ENCODE peak calls at places on chromosomes 12 and 14, in nine cellular contexts. H is sigmoid colon, O is IMR-90, Q is endothelial cell of umbilical vein, T is HepG2, S is adrenal gland, A is H1, M is body of pancreas, L is stomach. U is an unnamed sample.

GRCh38 chr14:57578427-57579220 is 85.0 kb upstream of the CCDC198 start:
- DNase-seq in T (no peak), O (no peak), M (no peak), A (no peak), S (no peak), Q (no peak), L (no peak), H (no peak), U (no peak)

GRCh38 chr12:115763376-115763775 is 514.1 kb downstream of the MED13L start:
- DNase-seq in S (no peak), L (no peak), H (no peak), Q (no peak), O (no peak), T (no peak), M (peak), A (no peak), U (no peak)

GRCh38 chr14:53536446-53536845 is 383.3 kb upstream of the DDHD1 start:
- DNase-seq in S (no peak), A (no peak), M (no peak), L (no peak), Q (no peak), O (no peak), H (no peak), T (no peak), U (no peak)

GRCh38 chr14:28294834-28295440 is 471.6 kb upstream of the FOXG1 start:
- DNase-seq in L (no peak), M (no peak), Q (peak), S (no peak), O (no peak), T (peak), A (no peak), H (no peak), U (peak)

GRCh38 chr12:1662761-1663439 is 28.0 kb upstream of the ADIPOR2 start:
- DNase-seq in O (no peak), S (peak), H (peak), T (no peak), L (peak), Q (no peak), A (peak), M (peak), U (peak)

GRCh38 chr14:86780461-86780860 is 1212.5 kb downstream of the GALC start:
- DNase-seq in A (no peak), O (no peak), M (no peak), T (no peak), L (no peak), S (no peak), Q (no peak), H (no peak), U (no peak)

GRCh38 chr12:78210894-78211302 is 380.2 kb downstream of the NAV3 start:
- DNase-seq in Q (peak), A (no peak), S (no peak), T (no peak), L (no peak), M (no peak), H (no peak), O (peak), U (no peak)

GRCh38 chr14:87149583-87150354 is 843.2 kb downstream of the GALC start:
- DNase-seq in T (no peak), H (no peak), Q (no peak), S (no peak), O (peak), L (no peak), M (no peak), A (peak), U (no peak)

GRCh38 chr12:110661337-110661972 is 27.5 kb downstream of the HVCN1 start:
- DNase-seq in T (no peak), L (peak), H (peak), S (no peak), A (no peak), O (no peak), M (peak), Q (no peak), U (no peak)

GRCh38 chr14:24224618-24225071 is 7.5 kb downstream of the NEDD8 start:
- DNase-seq in A (no peak), M (no peak), Q (peak), T (no peak), O (peak), S (no peak), H (peak), L (no peak), U (no peak)

GRCh38 chr14:42629553-42629952 is 1022.9 kb downstream of the LRFN5 start:
- DNase-seq in A (no peak), T (no peak), S (no peak), O (no peak), M (no peak), Q (no peak), H (no peak), L (no peak), U (no peak)
- TF ChIP-seq POLR2A in A (no peak), T (no peak), S (no peak), O (no peak), M (no peak), Q (no peak), H (no peak), L (no peak), U (no peak)

GRCh38 chr14:103058209-103059055 is 1.1 kb upstream of the CDC42BPB start:
- DNase-seq in A (no peak), L (no peak), M (no peak), S (no peak), T (no peak), O (peak), Q (no peak), H (peak), U (no peak)

GRCh38 chr14:103057372-103058208 is at the start of gene CDC42BPB:
- DNase-seq in S (peak), T (peak), Q (peak), M (peak), A (peak), O (peak), L (peak), H (peak), U (peak)

GRCh38 chr14:103056322-103057027 is 874 bp downstream of the CDC42BPB start:
- DNase-seq in H (peak), O (peak), L (peak), Q (peak), T (no peak), A (no peak), M (peak), S (peak), U (no peak)

GRCh38 chr14:103055693-103056092 is 1.7 kb downstream of the CDC42BPB start:
- DNase-seq in O (peak), A (no peak), S (peak), H (no peak), M (no peak), T (no peak), Q (peak), L (no peak), U (no peak)

DNA sequence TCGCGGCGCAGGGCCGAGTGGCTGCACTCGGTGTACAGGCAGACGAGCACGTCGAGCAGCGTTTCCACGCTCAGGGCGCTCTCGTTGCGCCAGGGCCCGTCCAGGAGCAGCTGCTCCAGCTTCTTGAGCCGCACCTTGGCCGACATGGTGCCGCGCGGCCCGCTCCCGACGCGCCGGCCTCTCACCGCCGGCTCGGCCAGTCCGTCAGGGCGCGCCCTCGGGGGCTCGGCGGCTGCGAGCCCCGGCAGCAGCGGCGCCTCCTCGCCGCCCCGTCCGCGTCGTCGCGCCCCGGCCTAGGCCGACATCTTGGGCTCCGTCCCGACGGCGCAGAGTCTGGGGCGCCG is 349 bp downstream of the CDC42BPB start:
- DNase-seq in O (no peak), T (no peak), H (peak), Q (peak), A (no peak), L (no peak), M (peak), S (no peak), U (no peak)
- TF ChIP-seq POLR2A in O (no peak), T (no peak), H (no peak), Q (peak), A (no peak), L (no peak), M (peak), S (no peak), U (no peak)

DNA sequence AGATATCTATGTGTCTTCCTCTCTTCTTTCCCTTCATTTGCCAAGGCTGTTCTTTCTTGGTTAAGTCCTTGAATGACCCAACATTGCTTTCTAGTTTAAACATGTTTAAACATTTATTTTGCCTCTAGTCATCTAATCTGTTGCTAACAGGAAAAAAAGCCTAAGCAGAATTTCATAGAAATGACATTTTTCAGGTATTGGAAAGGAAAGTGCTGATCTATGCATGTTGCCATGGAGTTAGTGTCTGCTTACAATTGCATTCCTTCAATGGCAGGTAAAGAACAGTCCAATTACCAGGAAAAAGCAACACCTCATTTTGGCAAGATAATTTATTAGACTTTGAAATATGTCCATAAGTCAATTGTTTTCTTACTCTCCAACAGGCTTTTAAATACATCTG is 21.5 kb upstream of the SLC2A13 start:
- DNase-seq in H (no peak), A (no peak), T (no peak), O (no peak), S (no peak), M (no peak), Q (no peak), L (no peak), U (no peak)
- TF ChIP-seq POLR2A in H (no peak), A (no peak), T (no peak), O (no peak), S (no peak), M (no peak), Q (no peak), L (no peak), U (no peak)

GRCh38 chr12:65728348-65728912 is 95.9 kb upstream of the HMGA2 start:
- DNase-seq in L (no peak), A (no peak), H (no peak), M (no peak), Q (peak), T (no peak), S (no peak), O (no peak), U (no peak)
- TF ChIP-seq POLR2A in L (no peak), A (no peak), H (no peak), M (no peak), Q (no peak), T (no peak), S (no peak), O (no peak), U (no peak)

DNA sequence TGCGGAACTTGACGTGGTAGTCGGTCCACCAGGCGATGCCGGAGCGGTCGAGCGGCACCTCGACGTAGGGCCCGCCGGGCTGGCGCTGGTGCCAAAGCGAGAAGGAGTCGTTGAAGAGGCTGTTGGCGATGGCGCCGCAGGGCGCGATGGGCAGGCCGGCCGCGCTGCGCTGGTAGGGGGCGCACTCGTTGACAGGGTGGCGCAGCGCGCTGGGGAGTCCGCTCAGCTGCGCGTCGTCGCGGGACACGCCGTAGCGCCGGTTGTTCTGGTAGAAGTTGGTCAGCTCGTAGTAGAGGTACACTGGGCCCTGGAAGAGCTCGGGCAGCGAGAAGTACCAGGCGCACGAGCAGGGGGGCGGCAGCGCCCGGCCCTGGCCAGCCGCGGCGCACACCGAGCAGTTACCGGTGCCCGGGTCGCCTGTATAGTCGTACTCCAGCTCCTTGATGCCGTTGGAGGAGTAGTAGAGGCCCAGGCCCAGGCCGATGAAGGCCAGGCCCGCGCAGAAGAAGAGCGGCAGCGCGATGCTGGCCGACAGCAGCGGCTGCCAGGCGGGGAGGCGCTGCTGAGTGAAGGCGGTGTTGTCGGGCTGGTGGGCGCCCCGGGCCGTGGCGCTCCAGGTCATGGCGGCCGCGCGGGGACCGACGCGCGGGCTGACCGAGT is 482 bp downstream of the TMEM30B start:
- DNase-seq in H (no peak), A (no peak), Q (peak), T (no peak), L (peak), M (peak), S (peak), O (peak), U (peak)
- TF ChIP-seq POLR2A in H (no peak), A (no peak), Q (peak), T (no peak), L (no peak), M (peak), S (peak), O (no peak), U (no peak)

GRCh38 chr12:132675753-132676152 is 11.4 kb downstream of the POLE start:
- DNase-seq in M (no peak), Q (no peak), S (no peak), A (no peak), H (peak), L (no peak), O (no peak), T (no peak), U (no peak)

GRCh38 chr12:132672116-132672515 is 15.0 kb downstream of the POLE start:
- DNase-seq in M (no peak), L (no peak), S (no peak), A (no peak), T (no peak), Q (no peak), H (peak), O (no peak), U (no peak)

GRCh38 chr12:132672678-132673077 is 14.5 kb downstream of the POLE start:
- DNase-seq in L (no peak), T (no peak), H (peak), A (no peak), M (peak), O (no peak), S (no peak), Q (no peak), U (no peak)

GRCh38 chr12:132674561-132674960 is 12.6 kb downstream of the POLE start:
- DNase-seq in O (no peak), Q (no peak), S (no peak), L (no peak), A (no peak), T (no peak), M (no peak), H (no peak), U (no peak)

DNA sequence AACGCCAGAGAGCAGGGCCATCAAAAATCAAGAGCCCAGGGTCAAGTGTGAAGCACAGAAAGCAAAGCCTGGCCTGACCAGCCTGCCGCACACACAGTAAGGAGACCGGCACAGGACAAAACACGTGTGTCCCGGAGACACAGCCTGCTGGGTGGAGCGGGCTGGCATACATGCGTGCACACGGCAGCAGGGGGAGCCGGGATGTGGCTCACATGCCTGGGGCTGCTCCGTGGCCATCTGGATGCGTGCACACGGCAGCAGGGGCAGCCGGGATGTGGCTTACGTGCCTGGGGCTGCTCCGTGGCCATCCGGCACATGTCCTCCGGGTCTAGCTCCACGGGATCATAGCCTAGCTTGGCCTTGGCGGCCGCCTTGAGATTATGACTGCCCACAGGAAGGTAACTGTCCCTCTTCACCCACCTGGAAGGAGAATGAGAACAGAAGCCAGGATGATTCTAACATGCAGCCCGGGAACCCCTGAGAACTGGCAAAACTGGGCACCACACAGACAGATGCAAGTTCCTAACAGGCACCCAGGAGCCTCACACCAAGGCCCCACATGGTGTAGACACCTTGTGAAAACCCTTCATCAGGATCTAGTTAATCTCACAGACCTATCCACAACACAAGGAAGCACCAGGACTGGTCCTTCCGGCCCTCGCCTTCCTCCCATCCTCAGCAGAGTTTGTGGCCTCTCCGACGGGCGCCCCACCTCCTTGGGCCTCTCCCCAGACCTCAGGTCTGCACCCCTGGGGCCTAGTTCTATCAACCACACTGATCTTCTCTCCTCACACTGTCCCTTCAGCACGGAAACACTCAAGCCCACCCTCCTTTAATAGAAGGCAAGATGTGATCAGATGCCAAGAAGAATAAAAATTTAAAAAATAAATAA is 13.6 kb downstream of the POLE start:
- DNase-seq in L (no peak), T (no peak), S (no peak), H (peak), A (no peak), O (no peak), Q (no peak), M (no peak), U (no peak)
- TF ChIP-seq POLR2A in L (no peak), T (no peak), S (no peak), H (no peak), A (no peak), O (no peak), Q (no peak), M (no peak), U (no peak)

GRCh38 chr12:132170637-132171292 is 26.5 kb downstream of the NOC4L start:
- DNase-seq in T (no peak), H (no peak), M (no peak), O (no peak), L (no peak), S (no peak), A (no peak), Q (no peak), U (no peak)
- TF ChIP-seq POLR2A in T (no peak), H (no peak), M (no peak), O (no peak), L (no peak), S (no peak), A (no peak), Q (no peak), U (no peak)

GRCh38 chr14:37599527-37600368 is 4.3 kb downstream of the TTC6 start:
- DNase-seq in L (no peak), T (no peak), S (no peak), M (no peak), H (no peak), O (no peak), Q (no peak), A (no peak), U (no peak)
- TF ChIP-seq POLR2A in L (no peak), T (no peak), S (no peak), M (no peak), H (no peak), O (no peak), Q (no peak), A (no peak), U (no peak)

DNA sequence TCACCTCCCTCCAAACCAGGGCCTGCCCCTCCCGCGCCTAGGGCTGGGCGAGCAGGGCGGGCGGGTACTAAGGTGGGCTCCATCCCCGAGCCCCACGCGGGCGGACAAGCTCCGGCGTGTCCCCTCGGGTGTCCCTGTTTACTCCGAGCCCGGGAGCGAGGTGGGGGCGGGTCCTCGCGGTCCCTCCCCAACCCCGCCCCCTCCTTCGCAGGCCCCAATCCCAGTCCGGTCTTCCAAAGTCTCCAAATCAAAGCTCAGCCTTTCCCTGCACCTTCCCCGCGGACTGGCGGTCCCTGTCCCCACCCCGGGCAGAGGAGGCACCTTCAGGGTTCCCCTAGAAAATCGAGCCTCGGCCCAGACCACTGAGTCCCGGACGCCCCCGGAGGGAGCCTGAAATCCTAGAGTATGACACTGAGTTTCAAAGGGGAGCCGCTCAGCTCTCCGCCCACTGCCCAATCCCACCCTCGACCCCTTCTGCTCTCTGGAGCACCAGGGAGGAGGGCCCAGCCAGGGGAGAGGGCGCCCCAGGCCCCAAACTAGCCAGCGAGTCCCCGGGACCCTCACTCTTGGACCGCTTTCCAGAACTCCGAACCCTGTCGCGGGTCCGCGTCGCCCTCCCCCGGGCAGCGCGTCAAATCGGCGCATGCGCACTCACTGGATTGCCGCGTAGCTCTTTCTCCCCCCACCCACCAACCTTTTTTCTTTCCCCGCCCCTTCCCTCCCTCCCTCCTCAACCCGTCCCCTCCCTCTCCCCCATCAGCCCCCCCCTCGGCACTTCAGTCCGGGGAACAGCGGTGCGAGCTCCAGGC is at the start of gene LRP1:
- DNase-seq in T (peak), M (peak), L (peak), O (peak), S (peak), H (peak), A (no peak), Q (peak), U (peak)
- TF ChIP-seq POLR2A in T (peak), M (peak), L (no peak), O (no peak), S (peak), H (peak), A (no peak), Q (peak), U (no peak)